ENCODE peak calls at places on chromosomes 3 and 15, in six cellular contexts. One of them, this sample, is unnamed.
A peak's percentile ranks its signal among the peaks of the same experiment; 100 is the strongest.

GRCh38 chr3:81958967-81959625 is 197.7 kb upstream of the GBE1 start:
- DNase-seq in mesendoderm: no peak
- DNase-seq in RWPE1: no peak
- DNase-seq in M059J: peak; percentile 25
- DNase-seq in CD8-positive, alpha-beta T cell: no peak
- DNase-seq in stimulated activated CD8-positive, alpha-beta memory T cell treated with anti-CD3 and anti-CD28 coated beads, Interleukin-15, amount 100 ng/mL, for 24 hours: no peak
- DNase-seq in this sample: no peak

GRCh38 chr3:101038393-101038792 is 45.2 kb upstream of the ABI3BP start:
- DNase-seq in mesendoderm: no peak
- DNase-seq in RWPE1: no peak
- DNase-seq in M059J: peak; percentile 66
- DNase-seq in CD8-positive, alpha-beta T cell: no peak
- DNase-seq in stimulated activated CD8-positive, alpha-beta memory T cell treated with anti-CD3 and anti-CD28 coated beads, Interleukin-15, amount 100 ng/mL, for 24 hours: no peak
- DNase-seq in this sample: no peak

GRCh38 chr3:156751461-156752025 is 74.6 kb upstream of the LEKR1 start:
- DNase-seq in mesendoderm: peak; percentile 96
- DNase-seq in RWPE1: peak; percentile 62
- DNase-seq in M059J: peak; percentile 97
- DNase-seq in CD8-positive, alpha-beta T cell: no peak
- DNase-seq in stimulated activated CD8-positive, alpha-beta memory T cell treated with anti-CD3 and anti-CD28 coated beads, Interleukin-15, amount 100 ng/mL, for 24 hours: no peak
- DNase-seq in this sample: no peak

GRCh38 chr3:50347187-50347813 is 1.8 kb upstream of the ZMYND10 start:
- DNase-seq in mesendoderm: peak; percentile 71
- DNase-seq in RWPE1: no peak
- DNase-seq in M059J: peak; percentile 72
- DNase-seq in CD8-positive, alpha-beta T cell: peak; percentile 76
- DNase-seq in stimulated activated CD8-positive, alpha-beta memory T cell treated with anti-CD3 and anti-CD28 coated beads, Interleukin-15, amount 100 ng/mL, for 24 hours: no peak
- DNase-seq in this sample: peak; percentile 44

GRCh38 chr3:58588030-58588614 is 10.9 kb upstream of the FAM107A start:
- DNase-seq in mesendoderm: peak; percentile 76
- DNase-seq in RWPE1: peak; percentile 18
- DNase-seq in M059J: no peak
- DNase-seq in CD8-positive, alpha-beta T cell: no peak
- DNase-seq in stimulated activated CD8-positive, alpha-beta memory T cell treated with anti-CD3 and anti-CD28 coated beads, Interleukin-15, amount 100 ng/mL, for 24 hours: no peak
- DNase-seq in this sample: no peak

GRCh38 chr15:101024111-101024695 is 105.0 kb downstream of the LRRK1 start:
- DNase-seq in mesendoderm: no peak
- DNase-seq in RWPE1: no peak
- DNase-seq in M059J: no peak
- DNase-seq in CD8-positive, alpha-beta T cell: peak; percentile 3
- DNase-seq in stimulated activated CD8-positive, alpha-beta memory T cell treated with anti-CD3 and anti-CD28 coated beads, Interleukin-15, amount 100 ng/mL, for 24 hours: no peak
- DNase-seq in this sample: no peak

GRCh38 chr3:17518189-17519059 is 224.0 kb downstream of the TBC1D5 start:
- DNase-seq in mesendoderm: peak; percentile 41
- DNase-seq in RWPE1: no peak
- DNase-seq in M059J: no peak
- DNase-seq in CD8-positive, alpha-beta T cell: no peak
- DNase-seq in stimulated activated CD8-positive, alpha-beta memory T cell treated with anti-CD3 and anti-CD28 coated beads, Interleukin-15, amount 100 ng/mL, for 24 hours: no peak
- DNase-seq in this sample: no peak

GRCh38 chr3:155701882-155702465 is 42.9 kb downstream of the PLCH1 start:
- DNase-seq in mesendoderm: peak; percentile 67
- DNase-seq in RWPE1: peak; percentile 41
- DNase-seq in M059J: peak; percentile 61
- DNase-seq in CD8-positive, alpha-beta T cell: no peak
- DNase-seq in stimulated activated CD8-positive, alpha-beta memory T cell treated with anti-CD3 and anti-CD28 coated beads, Interleukin-15, amount 100 ng/mL, for 24 hours: no peak
- DNase-seq in this sample: peak; percentile 50

GRCh38 chr3:72839057-72839456 is 9.2 kb downstream of the SHQ1 start:
- DNase-seq in mesendoderm: no peak
- DNase-seq in RWPE1: no peak
- DNase-seq in M059J: no peak
- DNase-seq in CD8-positive, alpha-beta T cell: no peak
- DNase-seq in stimulated activated CD8-positive, alpha-beta memory T cell treated with anti-CD3 and anti-CD28 coated beads, Interleukin-15, amount 100 ng/mL, for 24 hours: no peak
- DNase-seq in this sample: no peak

GRCh38 chr15:57150066-57150865 is 226.0 kb upstream of the CGNL1 start:
- DNase-seq in mesendoderm: no peak
- DNase-seq in RWPE1: no peak
- DNase-seq in M059J: peak; percentile 30
- DNase-seq in CD8-positive, alpha-beta T cell: no peak
- DNase-seq in stimulated activated CD8-positive, alpha-beta memory T cell treated with anti-CD3 and anti-CD28 coated beads, Interleukin-15, amount 100 ng/mL, for 24 hours: no peak
- DNase-seq in this sample: no peak

GRCh38 chr3:188931531-188931930 is 240.2 kb upstream of the TPRG1 start:
- DNase-seq in mesendoderm: no peak
- DNase-seq in RWPE1: no peak
- DNase-seq in M059J: peak; percentile 38
- DNase-seq in CD8-positive, alpha-beta T cell: no peak
- DNase-seq in stimulated activated CD8-positive, alpha-beta memory T cell treated with anti-CD3 and anti-CD28 coated beads, Interleukin-15, amount 100 ng/mL, for 24 hours: no peak
- DNase-seq in this sample: no peak

GRCh38 chr15:80512729-80513670 is 108.8 kb downstream of the ARNT2 start:
- DNase-seq in mesendoderm: no peak
- DNase-seq in RWPE1: peak; percentile 38
- DNase-seq in M059J: peak; percentile 64
- DNase-seq in CD8-positive, alpha-beta T cell: no peak
- DNase-seq in stimulated activated CD8-positive, alpha-beta memory T cell treated with anti-CD3 and anti-CD28 coated beads, Interleukin-15, amount 100 ng/mL, for 24 hours: no peak
- DNase-seq in this sample: no peak

GRCh38 chr3:133474251-133474801 is 74.5 kb downstream of the BFSP2 start:
- DNase-seq in mesendoderm: no peak
- DNase-seq in RWPE1: no peak
- DNase-seq in M059J: peak; percentile 34
- DNase-seq in CD8-positive, alpha-beta T cell: no peak
- DNase-seq in stimulated activated CD8-positive, alpha-beta memory T cell treated with anti-CD3 and anti-CD28 coated beads, Interleukin-15, amount 100 ng/mL, for 24 hours: no peak
- DNase-seq in this sample: no peak

GRCh38 chr15:33584797-33585196 is 274.0 kb downstream of the RYR3 start:
- DNase-seq in mesendoderm: no peak
- DNase-seq in RWPE1: peak; percentile 71
- DNase-seq in M059J: peak; percentile 80
- DNase-seq in CD8-positive, alpha-beta T cell: no peak
- DNase-seq in stimulated activated CD8-positive, alpha-beta memory T cell treated with anti-CD3 and anti-CD28 coated beads, Interleukin-15, amount 100 ng/mL, for 24 hours: no peak
- DNase-seq in this sample: no peak

GRCh38 chr15:71338251-71338650 is 223.0 kb downstream of the THSD4 start:
- DNase-seq in mesendoderm: no peak
- DNase-seq in RWPE1: no peak
- DNase-seq in M059J: no peak
- DNase-seq in CD8-positive, alpha-beta T cell: no peak
- DNase-seq in stimulated activated CD8-positive, alpha-beta memory T cell treated with anti-CD3 and anti-CD28 coated beads, Interleukin-15, amount 100 ng/mL, for 24 hours: no peak
- DNase-seq in this sample: no peak

GRCh38 chr15:100337422-100338044 is 4.2 kb downstream of the ADAMTS17 start:
- DNase-seq in mesendoderm: no peak
- DNase-seq in RWPE1: no peak
- DNase-seq in M059J: no peak
- DNase-seq in CD8-positive, alpha-beta T cell: no peak
- DNase-seq in stimulated activated CD8-positive, alpha-beta memory T cell treated with anti-CD3 and anti-CD28 coated beads, Interleukin-15, amount 100 ng/mL, for 24 hours: no peak
- DNase-seq in this sample: no peak

GRCh38 chr15:48893311-48893710 is 15.4 kb downstream of the EID1 start:
- DNase-seq in mesendoderm: no peak
- DNase-seq in RWPE1: no peak
- DNase-seq in M059J: no peak
- DNase-seq in CD8-positive, alpha-beta T cell: no peak
- DNase-seq in stimulated activated CD8-positive, alpha-beta memory T cell treated with anti-CD3 and anti-CD28 coated beads, Interleukin-15, amount 100 ng/mL, for 24 hours: no peak
- DNase-seq in this sample: no peak

GRCh38 chr15:73924258-73924921 is 1.9 kb upstream of the LOXL1 start:
- DNase-seq in mesendoderm: no peak
- DNase-seq in RWPE1: peak; percentile 83
- DNase-seq in M059J: peak; percentile 89
- DNase-seq in CD8-positive, alpha-beta T cell: no peak
- DNase-seq in stimulated activated CD8-positive, alpha-beta memory T cell treated with anti-CD3 and anti-CD28 coated beads, Interleukin-15, amount 100 ng/mL, for 24 hours: no peak
- DNase-seq in this sample: peak; percentile 35

GRCh38 chr3:138434875-138435772 is 708 bp downstream of the ESYT3 start:
- DNase-seq in mesendoderm: peak; percentile 45
- DNase-seq in RWPE1: no peak
- DNase-seq in M059J: peak; percentile 30
- DNase-seq in CD8-positive, alpha-beta T cell: no peak
- DNase-seq in stimulated activated CD8-positive, alpha-beta memory T cell treated with anti-CD3 and anti-CD28 coated beads, Interleukin-15, amount 100 ng/mL, for 24 hours: no peak
- DNase-seq in this sample: no peak

GRCh38 chr3:123392368-123392767 is 56.5 kb downstream of the ADCY5 start:
- DNase-seq in mesendoderm: no peak
- DNase-seq in RWPE1: no peak
- DNase-seq in M059J: no peak
- DNase-seq in CD8-positive, alpha-beta T cell: no peak
- DNase-seq in stimulated activated CD8-positive, alpha-beta memory T cell treated with anti-CD3 and anti-CD28 coated beads, Interleukin-15, amount 100 ng/mL, for 24 hours: no peak
- DNase-seq in this sample: no peak

GRCh38 chr15:38603271-38603670 is 38.7 kb upstream of the RASGRP1 start:
- DNase-seq in mesendoderm: peak; percentile 27
- DNase-seq in RWPE1: no peak
- DNase-seq in M059J: no peak
- DNase-seq in CD8-positive, alpha-beta T cell: no peak
- DNase-seq in stimulated activated CD8-positive, alpha-beta memory T cell treated with anti-CD3 and anti-CD28 coated beads, Interleukin-15, amount 100 ng/mL, for 24 hours: no peak
- DNase-seq in this sample: no peak

GRCh38 chr3:112794622-112795172 is 52.0 kb downstream of the CD200R1L start:
- DNase-seq in mesendoderm: peak; percentile 78
- DNase-seq in RWPE1: no peak
- DNase-seq in M059J: no peak
- DNase-seq in CD8-positive, alpha-beta T cell: no peak
- DNase-seq in stimulated activated CD8-positive, alpha-beta memory T cell treated with anti-CD3 and anti-CD28 coated beads, Interleukin-15, amount 100 ng/mL, for 24 hours: no peak
- DNase-seq in this sample: no peak

GRCh38 chr15:92984161-92984560 is 84.0 kb downstream of the CHD2 start:
- DNase-seq in mesendoderm: no peak
- DNase-seq in RWPE1: no peak
- DNase-seq in M059J: no peak
- DNase-seq in CD8-positive, alpha-beta T cell: no peak
- DNase-seq in stimulated activated CD8-positive, alpha-beta memory T cell treated with anti-CD3 and anti-CD28 coated beads, Interleukin-15, amount 100 ng/mL, for 24 hours: no peak
- DNase-seq in this sample: no peak

GRCh38 chr15:67825880-67826716 is 789 bp downstream of the SKOR1 start:
- DNase-seq in mesendoderm: no peak
- DNase-seq in RWPE1: no peak
- DNase-seq in M059J: no peak
- DNase-seq in CD8-positive, alpha-beta T cell: no peak
- DNase-seq in stimulated activated CD8-positive, alpha-beta memory T cell treated with anti-CD3 and anti-CD28 coated beads, Interleukin-15, amount 100 ng/mL, for 24 hours: no peak
- DNase-seq in this sample: no peak

GRCh38 chr15:51403946-51404695 is 62.7 kb downstream of the GLDN start:
- DNase-seq in mesendoderm: no peak
- DNase-seq in RWPE1: no peak
- DNase-seq in M059J: no peak
- DNase-seq in CD8-positive, alpha-beta T cell: no peak
- DNase-seq in stimulated activated CD8-positive, alpha-beta memory T cell treated with anti-CD3 and anti-CD28 coated beads, Interleukin-15, amount 100 ng/mL, for 24 hours: no peak
- DNase-seq in this sample: no peak

GRCh38 chr15:90360746-90361145 is 8.7 kb downstream of the ZNF774 start:
- DNase-seq in mesendoderm: peak; percentile 51
- DNase-seq in RWPE1: no peak
- DNase-seq in M059J: no peak
- DNase-seq in CD8-positive, alpha-beta T cell: no peak
- DNase-seq in stimulated activated CD8-positive, alpha-beta memory T cell treated with anti-CD3 and anti-CD28 coated beads, Interleukin-15, amount 100 ng/mL, for 24 hours: no peak
- DNase-seq in this sample: peak; percentile 27

GRCh38 chr3:45345849-45346535 is 42.4 kb upstream of the LARS2 start:
- DNase-seq in mesendoderm: peak; percentile 42
- DNase-seq in RWPE1: no peak
- DNase-seq in M059J: peak; percentile 47
- DNase-seq in CD8-positive, alpha-beta T cell: no peak
- DNase-seq in stimulated activated CD8-positive, alpha-beta memory T cell treated with anti-CD3 and anti-CD28 coated beads, Interleukin-15, amount 100 ng/mL, for 24 hours: no peak
- DNase-seq in this sample: no peak

GRCh38 chr3:4761759-4762158 is 217.5 kb upstream of the BHLHE40 start:
- DNase-seq in mesendoderm: no peak
- DNase-seq in RWPE1: no peak
- DNase-seq in M059J: no peak
- DNase-seq in CD8-positive, alpha-beta T cell: no peak
- DNase-seq in stimulated activated CD8-positive, alpha-beta memory T cell treated with anti-CD3 and anti-CD28 coated beads, Interleukin-15, amount 100 ng/mL, for 24 hours: no peak
- DNase-seq in this sample: no peak

GRCh38 chr15:99719096-99719541 is 14.1 kb downstream of the LYSMD4 start:
- DNase-seq in mesendoderm: no peak
- DNase-seq in RWPE1: no peak
- DNase-seq in M059J: peak; percentile 85
- DNase-seq in CD8-positive, alpha-beta T cell: no peak
- DNase-seq in stimulated activated CD8-positive, alpha-beta memory T cell treated with anti-CD3 and anti-CD28 coated beads, Interleukin-15, amount 100 ng/mL, for 24 hours: no peak
- DNase-seq in this sample: peak; percentile 7